ENCODE peak calls at places on chromosomes 5 and 9, in ten cellular contexts. T is GM06990, O is dorsolateral prefrontal cortex, D is foreskin fibroblast, F is colonic mucosa, B is mucosa of descending colon, V is PC-3, Y is kidney, L is A673, N is coronary artery. R is an unnamed sample.

GRCh38 chr5:68334550-68334880 is 119.0 kb downstream of the PIK3R1 start:
- DNase-seq in F (no peak), N (no peak), T (no peak), O (no peak), L (no peak), V (no peak), B (no peak), D (no peak), Y (no peak), R (no peak)

GRCh38 chr9:129174724-129175514 is 3.1 kb downstream of the IER5L start:
- DNase-seq in T (peak; percentile 43), L (peak; percentile 85), B (peak; percentile 80), V (peak; percentile 68), D (peak; percentile 94), F (peak; percentile 83), Y (peak; percentile 96), O (peak; percentile 39), N (peak; percentile 92), R (peak; percentile 96)

GRCh38 chr5:135332519-135333150 is 66.4 kb downstream of the MACROH2A1 start:
- DNase-seq in V (peak; percentile 80), Y (no peak), F (no peak), O (no peak), T (no peak), N (no peak), D (peak; percentile 52), B (no peak), L (peak; percentile 62), R (no peak)

GRCh38 chr5:113296681-113297080 is 138.1 kb downstream of the TSSK1B start:
- DNase-seq in V (no peak), Y (no peak), L (no peak), B (no peak), F (no peak), T (no peak), N (no peak), D (peak; percentile 10), O (no peak), R (no peak)

GRCh38 chr5:138711816-138712215 is 41.4 kb upstream of the CTNNA1 start:
- DNase-seq in O (no peak), N (no peak), Y (no peak), V (no peak), F (no peak), D (no peak), T (no peak), L (no peak), B (no peak), R (no peak)

GRCh38 chr5:128924299-128924698 is 41.0 kb upstream of the SLC27A6 start:
- DNase-seq in D (no peak), Y (no peak), F (no peak), L (no peak), N (no peak), V (no peak), T (no peak), B (no peak), O (no peak), R (no peak)

GRCh38 chr9:135340726-135341475 is 138.7 kb upstream of the PPP1R26 start:
- DNase-seq in F (no peak), B (no peak), V (no peak), T (no peak), O (peak; percentile 25), Y (peak; percentile 55), L (peak; percentile 80), D (no peak), N (no peak), R (no peak)

GRCh38 chr5:131587541-131587940 is 47.5 kb downstream of the RAPGEF6 start:
- DNase-seq in V (peak; percentile 46), T (no peak), B (no peak), N (no peak), F (no peak), Y (no peak), D (peak; percentile 21), L (no peak), O (no peak), R (no peak)

GRCh38 chr9:111483419-111483861 is 743 bp downstream of the ECPAS start:
- DNase-seq in T (no peak), Y (peak; percentile 82), B (peak; percentile 56), N (no peak), V (peak; percentile 31), F (no peak), L (peak; percentile 74), D (no peak), O (no peak), R (no peak)

GRCh38 chr9:131899248-131899882 is 159.5 kb upstream of the RAPGEF1 start:
- DNase-seq in D (no peak), V (no peak), N (no peak), F (no peak), B (no peak), Y (no peak), T (no peak), O (no peak), L (no peak), R (no peak)

GRCh38 chr5:119250946-119251901 is 104.6 kb upstream of the TNFAIP8 start:
- DNase-seq in T (no peak), L (no peak), V (no peak), F (no peak), B (no peak), O (no peak), Y (no peak), D (no peak), N (no peak), R (no peak)

GRCh38 chr5:43309657-43310056 is 3.6 kb downstream of the HMGCS1 start:
- DNase-seq in L (no peak), T (no peak), O (no peak), V (peak; percentile 58), F (no peak), B (no peak), Y (no peak), D (no peak), N (no peak), R (no peak)

GRCh38 chr5:153352685-153353219 is 137.7 kb upstream of the GRIA1 start:
- DNase-seq in N (no peak), L (no peak), T (peak; percentile 14), O (no peak), D (no peak), Y (no peak), F (no peak), B (no peak), V (no peak), R (no peak)

GRCh38 chr5:96961053-96961452 is 25.2 kb downstream of the LNPEP start:
- DNase-seq in T (peak; percentile 62), Y (no peak), F (no peak), D (no peak), N (no peak), L (peak; percentile 35), B (no peak), V (no peak), O (no peak), R (no peak)

GRCh38 chr5:88145603-88146467 is 122.8 kb downstream of the TMEM161B start:
- DNase-seq in N (no peak), V (no peak), Y (peak; percentile 46), D (no peak), F (no peak), B (no peak), O (no peak), L (no peak), T (no peak), R (no peak)

GRCh38 chr5:136646915-136647314 is 281.6 kb upstream of the TRPC7 start:
- DNase-seq in V (no peak), Y (no peak), O (no peak), L (no peak), F (no peak), N (no peak), B (no peak), D (no peak), T (no peak), R (no peak)

GRCh38 chr9:87796232-87796631 is 70.3 kb downstream of the CTSL start:
- DNase-seq in O (no peak), L (no peak), B (no peak), T (no peak), V (no peak), D (no peak), F (no peak), N (no peak), Y (no peak), R (no peak)

GRCh38 chr9:96107436-96107835 is 194.5 kb downstream of the HSD17B3 start:
- DNase-seq in T (no peak), Y (no peak), D (no peak), L (no peak), V (no peak), F (no peak), O (no peak), B (no peak), N (no peak), R (no peak)

GRCh38 chr9:96116275-96117051 is 185.5 kb downstream of the HSD17B3 start:
- DNase-seq in L (no peak), B (peak; percentile 60), Y (no peak), N (peak; percentile 41), D (no peak), V (no peak), F (peak; percentile 36), T (no peak), O (peak; percentile 96), R (peak; percentile 84)

GRCh38 chr9:96117398-96118060 is 184.4 kb downstream of the HSD17B3 start:
- DNase-seq in L (no peak), F (no peak), O (no peak), T (no peak), B (no peak), N (peak; percentile 19), Y (no peak), V (no peak), D (no peak), R (no peak)

GRCh38 chr9:96109718-96110351 is 192.1 kb downstream of the HSD17B3 start:
- DNase-seq in O (no peak), N (no peak), T (no peak), V (peak; percentile 20), L (no peak), Y (no peak), F (no peak), D (no peak), B (no peak), R (no peak)

GRCh38 chr9:96113045-96113444 is 188.9 kb downstream of the HSD17B3 start:
- DNase-seq in D (no peak), N (no peak), B (no peak), L (no peak), T (no peak), O (peak; percentile 63), F (no peak), V (no peak), Y (no peak), R (peak; percentile 50)
- TF ChIP-seq CTCF in D (no peak), N (no peak), B (no peak), L (no peak), T (no peak), O (no peak), F (no peak), V (no peak), Y (no peak), R (no peak)

GRCh38 chr5:11675198-11675597 is 229.0 kb downstream of the CTNND2 start:
- DNase-seq in V (no peak), L (no peak), B (no peak), D (no peak), F (no peak), T (no peak), Y (no peak), O (no peak), N (no peak), R (no peak)
- H3K4me3 ChIP-seq in V (no peak overlapping the region), L (no peak overlapping the region), B (no peak overlapping the region), D (no peak overlapping the region), F (no peak overlapping the region), T (no peak overlapping the region), Y (no peak overlapping the region), O (no peak overlapping the region), N (no peak overlapping the region), R (no peak overlapping the region)

GRCh38 chr5:72269411-72269780 is 50.6 kb downstream of the MRPS27 start:
- DNase-seq in V (no peak), T (no peak), F (no peak), O (no peak), N (no peak), B (no peak), L (no peak), D (no peak), Y (no peak), R (no peak)
- TF ChIP-seq CTCF in V (no peak), T (no peak), F (no peak), O (no peak), N (no peak), B (no peak), L (peak; percentile 29), D (no peak), Y (no peak), R (no peak)

GRCh38 chr5:55821731-55822512 is 29.2 kb upstream of the IL31RA start:
- DNase-seq in N (no peak), L (no peak), F (no peak), V (no peak), T (no peak), O (no peak), D (no peak), B (no peak), Y (peak; percentile 80), R (no peak)
- H3K4me3 ChIP-seq in N (peak overlapping the region; percentile 61), L (no peak overlapping the region), F (peak overlapping the region; percentile 21), V (no peak overlapping the region), T (no peak overlapping the region), O (peak overlapping the region; percentile 55), D (peak overlapping the region; percentile 39), B (no peak overlapping the region), Y (no peak overlapping the region), R (peak overlapping the region; percentile 3)